ENCODE peak calls at places on chromosomes 4 and X, in six cellular contexts. Y is lower lobe of right lung, H is mammary epithelial cell, Q is cardiac muscle cell, C is neuronal stem cell, W is right lobe of liver. D is an unnamed sample. For H3K36me3, the result is how much of the 10 kb centered on the place peaks cover.

GRCh38 chrX:19443886-19444530 is 71.3 kb downstream of the MAP3K15 start:
- DNase-seq in H (no peak), C (no peak), Y (no peak), W (no peak), Q (no peak), D (no peak)

GRCh38 chr4:59612235-59612634 is 1587.9 kb upstream of the ADGRL3 start:
- DNase-seq in Y (no peak), Q (no peak), W (no peak), H (peak), C (no peak), D (no peak)

GRCh38 chr4:185508162-185508561 is 27.1 kb downstream of the PDLIM3 start:
- DNase-seq in Q (no peak), C (no peak), W (no peak), Y (no peak), H (peak), D (no peak)

GRCh38 chr4:183840311-183840710 is 64.8 kb upstream of the STOX2 start:
- DNase-seq in Y (peak), W (peak), H (peak), C (peak), Q (peak), D (no peak)

GRCh38 chr4:144910753-144911152 is 187.2 kb downstream of the ANAPC10 start:
- DNase-seq in W (no peak), C (no peak), Y (no peak), Q (no peak), H (no peak), D (no peak)

GRCh38 chrX:150334998-150335397 is 28.1 kb upstream of the MAMLD1 start:
- DNase-seq in C (no peak), Q (no peak), H (no peak), W (no peak), Y (no peak), D (no peak)

GRCh38 chrX:49272426-49272825 is 2.8 kb downstream of the PPP1R3F start:
- DNase-seq in Q (no peak), Y (no peak), W (no peak), H (no peak), C (no peak), D (no peak)

GRCh38 chr4:96186593-96186992 is 346.7 kb downstream of the PDHA2 start:
- DNase-seq in C (no peak), Y (no peak), H (no peak), W (no peak), Q (no peak), D (no peak)

GRCh38 chrX:136032370-136032769 is 47.1 kb downstream of the SLC9A6 start:
- DNase-seq in C (no peak), Q (no peak), Y (no peak), W (no peak), H (no peak), D (no peak)

GRCh38 chr4:138035781-138036258 is 206.3 kb downstream of the SLC7A11 start:
- DNase-seq in Q (peak), W (no peak), Y (no peak), H (peak), C (peak), D (no peak)

GRCh38 chrX:140836874-140837273 is 127.3 kb downstream of the LINC00632 start:
- DNase-seq in H (no peak), Y (no peak), C (no peak), W (no peak), Q (no peak), D (no peak)

GRCh38 chr4:128715616-128716015 is 93.9 kb upstream of the JADE1 start:
- DNase-seq in Q (no peak), Y (no peak), W (no peak), C (no peak), H (no peak), D (no peak)

GRCh38 chrX:150146271-150146888 is 208.1 kb upstream of the EOLA2 start:
- DNase-seq in H (no peak), Q (no peak), W (no peak), Y (no peak), C (no peak), D (no peak)

GRCh38 chr4:74682567-74683359 is 111.6 kb downstream of the BTC start:
- DNase-seq in Q (peak), W (no peak), H (peak), C (no peak), Y (no peak), D (no peak)

GRCh38 chrX:74421181-74422028 is at the start of gene SLC16A2:
- DNase-seq in W (peak), Y (peak), Q (peak), H (peak), C (peak), D (no peak)

GRCh38 chr4:101831816-101832215 is 41.3 kb downstream of the BANK1 start:
- DNase-seq in Q (no peak), Y (no peak), H (no peak), C (no peak), W (no peak), D (no peak)

GRCh38 chrX:24577091-24577490 is 70.1 kb downstream of the PCYT1B start:
- DNase-seq in W (no peak), H (no peak), Y (no peak), Q (no peak), C (no peak), D (no peak)

GRCh38 chr4:25088342-25088952 is 57.7 kb upstream of the LGI2 start:
- DNase-seq in Q (peak), H (no peak), W (no peak), C (no peak), Y (no peak), D (no peak)

GRCh38 chr4:136664988-136665387 is 867.3 kb downstream of the PCDH18 start:
- DNase-seq in Q (no peak), H (no peak), C (no peak), W (no peak), Y (no peak), D (no peak)

GRCh38 chr4:145308598-145308997 is 128.2 kb upstream of the OTUD4 start:
- DNase-seq in W (no peak), Y (no peak), H (no peak), C (no peak), Q (no peak), D (no peak)

GRCh38 chrX:9595131-9595530 is 130.3 kb downstream of the TBL1X start:
- DNase-seq in W (no peak), H (no peak), C (no peak), Y (no peak), Q (no peak), D (no peak)

GRCh38 chr4:2716236-2716635 is 39.9 kb downstream of the TNIP2 start:
- DNase-seq in Y (no peak), C (no peak), Q (no peak), W (no peak), H (no peak), D (no peak)

GRCh38 chr4:104971458-104971857 is 175.2 kb upstream of the TET2 start:
- DNase-seq in C (no peak), H (peak), W (no peak), Y (no peak), Q (no peak), D (no peak)

GRCh38 chrX:85326234-85327059 is 53.0 kb downstream of the POF1B start:
- DNase-seq in Q (no peak), Y (peak), C (no peak), H (no peak), W (peak), D (peak)

GRCh38 chr4:10197952-10198351 is 81.4 kb upstream of the WDR1 start:
- DNase-seq in Y (no peak), C (no peak), Q (no peak), W (no peak), H (no peak), D (no peak)

GRCh38 chr4:142271832-142272231 is 574.3 kb downstream of the INPP4B start:
- DNase-seq in Y (no peak), Q (no peak), C (no peak), H (no peak), W (no peak), D (no peak)

GRCh38 chr4:26493461-26493860 is 3.2 kb upstream of the CCKAR start:
- DNase-seq in Y (no peak), W (no peak), H (no peak), C (no peak), Q (no peak), D (no peak)

GRCh38 chr4:119105605-119106004 is 30.0 kb upstream of the MYOZ2 start:
- DNase-seq in H (no peak), C (no peak), Q (no peak), W (no peak), Y (no peak), D (no peak)

GRCh38 chrX:34987646-34988045 is 45.0 kb downstream of the FAM47B start:
- DNase-seq in W (no peak), Y (no peak), C (no peak), H (no peak), Q (no peak), D (no peak)

GRCh38 chr4:113179996-113180395 is 130.5 kb downstream of the ANK2 start:
- DNase-seq in C (no peak), Y (no peak), H (no peak), W (no peak), Q (no peak), D (no peak)

GRCh38 chr4:158822348-158822747 is 53.5 kb downstream of the FNIP2 start:
- DNase-seq in W (no peak), H (no peak), Q (no peak), Y (no peak), C (no peak), D (no peak)

GRCh38 chr4:105135746-105136145 is 10.9 kb upstream of the TET2 start:
- DNase-seq in C (no peak), W (no peak), Q (peak), H (no peak), Y (no peak), D (no peak)

GRCh38 chr4:36079666-36080065 is 164.6 kb downstream of the ARAP2 start:
- DNase-seq in W (no peak), Q (no peak), C (no peak), H (no peak), Y (no peak), D (no peak)
- H3K36me3 ChIP-seq in W (under half), Q (under half), C (under half), H (under half), Y (under half), D (under half)

DNA sequence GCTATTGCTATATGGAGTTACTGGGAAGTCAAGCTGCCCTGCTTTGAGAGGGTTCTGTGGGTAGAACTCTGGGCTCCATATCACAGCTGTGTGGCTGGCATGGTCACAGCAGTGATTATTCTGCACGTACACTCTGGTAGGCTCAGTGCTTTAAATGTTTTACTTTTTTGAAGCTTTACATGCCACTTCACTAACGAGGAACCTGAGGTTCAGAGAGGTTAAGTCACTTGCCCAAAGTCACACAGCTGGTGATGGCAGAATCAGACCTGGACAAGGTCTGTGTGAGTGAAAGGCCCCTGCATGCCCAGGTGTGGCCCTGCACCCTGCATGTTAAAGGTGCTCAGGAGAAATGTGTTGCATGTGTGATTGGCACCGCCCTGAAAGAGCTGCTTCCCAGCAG is 24.5 kb downstream of the EVC start:
- DNase-seq in C (no peak), H (no peak), W (no peak), Q (no peak), Y (no peak), D (no peak)
- H3K36me3 ChIP-seq in C (under half), H (under half), W (under half), Q (under half), Y (under half), D (under half)

GRCh38 chrX:123696334-123696733 is 36.5 kb downstream of the THOC2 start:
- DNase-seq in Y (no peak), W (no peak), H (peak), Q (no peak), C (no peak), D (no peak)

GRCh38 chrX:123698979-123699378 is 33.9 kb downstream of the THOC2 start:
- DNase-seq in C (no peak), W (no peak), Y (no peak), Q (no peak), H (no peak), D (no peak)

GRCh38 chrX:123695242-123695641 is 37.6 kb downstream of the THOC2 start:
- DNase-seq in Y (no peak), Q (no peak), W (no peak), C (no peak), H (no peak), D (no peak)
- H3K36me3 ChIP-seq in Y (under half), Q (under half), W (under half), C (under half), H (under half), D (under half)

DNA sequence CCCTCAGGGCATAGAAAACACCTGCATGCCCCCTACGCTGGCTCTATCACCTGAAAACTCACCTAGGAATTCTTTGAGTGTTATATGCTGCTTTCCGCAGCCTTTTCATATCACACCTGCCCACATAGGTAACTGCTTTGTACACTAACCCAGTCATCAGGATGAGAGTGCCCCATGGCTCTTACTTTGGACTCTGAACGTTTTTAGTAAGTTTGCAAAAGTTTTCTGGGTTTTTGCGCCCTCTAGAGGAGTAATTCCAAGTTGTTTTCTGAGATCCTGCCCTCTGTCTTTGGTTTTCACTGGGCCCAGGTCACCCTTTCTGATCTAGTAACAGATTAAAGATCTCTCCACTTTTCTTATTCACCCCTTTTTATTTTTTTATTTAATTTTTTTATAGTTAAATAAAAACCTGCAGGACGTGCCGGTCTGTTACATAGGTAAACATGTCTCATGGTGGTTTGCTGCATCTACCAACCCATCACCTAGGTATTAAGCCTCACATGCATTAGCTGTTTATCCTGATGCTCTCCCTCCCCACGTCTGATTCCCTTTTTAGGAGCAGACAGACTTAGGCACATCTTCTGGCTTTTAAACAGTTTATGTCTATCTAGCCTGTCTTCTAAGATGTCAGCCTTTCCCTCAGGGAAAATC is 139.2 kb downstream of the NWD2 start:
- DNase-seq in H (peak), Y (no peak), W (no peak), Q (peak), C (peak), D (no peak)
- H3K36me3 ChIP-seq in H (under half), Y (under half), W (under half), Q (under half), C (under half), D (under half)

GRCh38 chr4:7767526-7767925 is 172.1 kb downstream of the AFAP1 start:
- DNase-seq in W (no peak), C (no peak), H (no peak), Y (peak), Q (no peak), D (no peak)
- H3K36me3 ChIP-seq in W (under half), C (under half), H (under half), Y (half or more), Q (under half), D (under half)

DNA sequence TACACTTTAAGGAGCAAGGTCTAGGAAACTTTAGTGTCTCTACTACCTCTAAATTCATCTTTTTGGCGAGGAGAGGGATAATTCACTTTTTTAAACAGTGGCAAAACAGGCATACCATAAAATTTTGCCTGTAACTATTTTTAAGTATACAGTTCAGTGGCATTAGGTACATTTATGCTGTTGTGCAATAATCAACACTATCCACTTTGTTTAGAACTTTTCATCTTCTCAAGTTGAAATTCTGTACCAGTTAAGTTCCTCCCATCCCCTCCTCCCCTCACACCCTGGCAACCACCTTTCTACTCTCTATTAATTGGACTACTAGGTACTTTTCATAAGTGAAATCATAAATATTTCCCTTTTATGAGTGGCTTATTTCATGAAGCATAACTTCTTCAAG is 31.4 kb downstream of the NUP54 start:
- DNase-seq in C (no peak), H (no peak), Y (no peak), W (no peak), Q (no peak), D (no peak)
- H3K36me3 ChIP-seq in C (under half), H (under half), Y (half or more), W (under half), Q (under half), D (under half)

GRCh38 chr4:168900080-168900479 is 110.0 kb downstream of the CBR4 start:
- DNase-seq in H (no peak), Y (no peak), Q (no peak), C (no peak), W (no peak), D (no peak)
- H3K36me3 ChIP-seq in H (half or more), Y (half or more), Q (half or more), C (under half), W (under half), D (under half)

GRCh38 chrX:1506916-1507315 is 30.1 kb downstream of the P2RY8 start:
- DNase-seq in W (no peak), Q (no peak), Y (no peak), H (no peak), C (no peak), D (no peak)

GRCh38 chrX:1502241-1502640 is 34.7 kb downstream of the P2RY8 start:
- DNase-seq in Q (no peak), C (no peak), H (no peak), W (no peak), Y (no peak), D (no peak)

GRCh38 chrX:1496076-1496475 is 40.9 kb downstream of the P2RY8 start:
- DNase-seq in W (no peak), H (no peak), C (no peak), Y (no peak), Q (no peak), D (no peak)

GRCh38 chrX:1502853-1503252 is 34.1 kb downstream of the P2RY8 start:
- DNase-seq in Y (no peak), W (no peak), Q (no peak), H (no peak), C (no peak), D (no peak)

DNA sequence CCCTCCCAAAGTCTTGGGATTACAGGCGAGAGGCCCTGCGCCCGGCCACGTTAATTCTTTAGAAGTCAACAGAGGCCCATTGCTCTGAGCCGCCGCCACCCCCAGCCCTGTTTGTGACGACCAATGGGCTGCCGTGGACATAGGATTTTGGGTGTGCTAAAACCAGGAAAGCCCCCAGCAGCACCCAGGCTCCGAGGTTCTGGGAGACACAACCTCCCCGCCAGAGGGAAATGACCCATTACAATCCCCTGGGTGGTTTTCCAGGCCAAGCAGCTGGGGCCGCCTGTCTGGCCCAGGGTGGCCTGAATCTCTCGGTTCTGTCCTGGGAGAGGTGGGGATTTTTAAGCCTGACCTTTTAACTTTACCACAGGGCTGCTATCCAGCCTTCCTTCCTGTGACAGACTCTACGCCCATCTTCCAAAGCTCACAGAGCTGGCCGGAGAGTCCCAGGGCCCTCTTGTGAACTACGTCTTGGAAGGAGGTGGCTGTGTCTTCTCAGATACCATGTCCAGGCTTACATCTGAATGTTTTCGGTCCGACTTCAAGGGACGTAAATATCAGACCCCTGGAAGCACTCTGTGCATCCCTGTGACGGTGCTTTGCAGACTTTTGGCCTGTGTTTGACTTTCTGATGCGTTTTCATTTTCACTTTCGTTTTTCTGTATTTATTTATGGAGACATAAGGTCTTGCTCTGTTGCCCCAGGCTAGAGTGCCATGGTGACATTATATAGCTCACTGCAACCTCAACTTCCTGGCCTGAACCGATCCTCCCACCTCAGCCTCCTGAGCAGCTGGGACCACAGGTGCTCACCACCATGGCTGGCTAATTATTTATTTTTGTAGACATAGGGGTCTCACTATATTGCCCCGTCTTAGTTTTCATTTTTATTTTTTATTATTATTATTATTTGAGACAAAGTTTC is 36.0 kb downstream of the P2RY8 start:
- DNase-seq in H (no peak), C (no peak), W (no peak), Q (no peak), Y (no peak), D (no peak)
- H3K36me3 ChIP-seq in H (under half), C (under half), W (under half), Q (under half), Y (under half), D (under half)

DNA sequence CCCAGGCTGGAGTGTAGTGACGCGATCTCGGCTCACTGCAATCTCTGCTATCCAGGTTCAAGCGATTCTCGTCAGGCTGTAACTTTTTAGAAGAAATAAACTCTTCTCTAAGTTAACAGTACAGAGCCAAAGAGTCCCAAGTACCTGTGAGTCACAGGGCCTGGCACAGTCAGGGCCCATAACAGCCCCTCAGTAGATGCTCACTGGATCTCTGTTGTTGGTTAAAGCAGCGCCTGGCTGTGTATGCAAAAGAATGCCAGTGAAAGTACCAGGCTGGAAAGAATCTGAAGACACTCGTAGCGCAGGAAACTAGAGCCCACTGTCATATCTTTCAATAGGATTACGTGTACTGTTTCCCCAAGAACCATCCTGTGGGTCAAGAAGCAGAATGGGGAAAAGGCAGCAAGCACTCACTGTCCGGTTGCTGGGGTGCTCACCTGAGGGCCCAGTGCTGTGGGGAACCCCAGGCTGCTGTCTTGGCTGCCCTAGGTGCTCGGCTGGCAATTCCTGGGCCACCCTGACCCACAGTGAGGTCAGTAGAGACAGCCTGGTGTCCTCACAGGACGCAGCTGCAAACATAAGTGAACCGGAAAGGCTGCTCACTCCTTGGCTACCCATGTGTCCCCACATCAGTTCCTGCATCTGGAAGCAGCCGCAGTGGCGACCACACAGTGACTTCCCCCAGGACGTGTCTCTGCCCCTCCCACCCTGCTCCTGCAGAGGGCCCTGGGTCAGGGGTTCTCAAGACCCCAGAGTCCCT is 3.1 kb upstream of the SLBP start:
- DNase-seq in C (no peak), Q (no peak), H (no peak), Y (no peak), W (no peak), D (no peak)
- H3K36me3 ChIP-seq in C (under half), Q (under half), H (under half), Y (under half), W (under half), D (under half)

GRCh38 chr4:166318810-166319525 is 445.9 kb downstream of the TLL1 start:
- DNase-seq in C (no peak), H (peak), Q (no peak), W (no peak), Y (no peak), D (no peak)
- H3K36me3 ChIP-seq in C (under half), H (under half), Q (under half), W (under half), Y (under half), D (under half)